ENCODE peak calls at places on chromosomes 13 and 19, in ten cellular contexts. A, E, X, W, N, U, R, M, S and Z are unnamed samples.
A peak's percentile ranks its signal among the peaks of the same experiment; 100 is the strongest.

GRCh38 chr13:25908390-25908789 is 143.4 kb downstream of the SHISA2 start:
- DNase-seq in X (no peak), E (no peak), M (no peak), U (no peak), W (no peak), A (no peak), N (no peak), S (no peak), R (peak; percentile 23), Z (no peak)

GRCh38 chr19:16496613-16496983 is 404 bp downstream of the C19orf44 start:
- DNase-seq in A (peak; percentile 41), N (no peak), U (peak; percentile 38), R (no peak), W (no peak), E (no peak), M (no peak), X (peak; percentile 44), S (no peak), Z (no peak)

GRCh38 chr13:37168922-37169321 is 63.5 kb upstream of the CSNK1A1L start:
- DNase-seq in M (no peak), R (no peak), N (no peak), W (no peak), A (no peak), U (no peak), E (no peak), X (no peak), S (no peak), Z (no peak)

GRCh38 chr19:30381366-30381765 is 9.2 kb downstream of the ZNF536 start:
- DNase-seq in E (no peak), W (no peak), N (no peak), A (no peak), R (no peak), S (no peak), U (no peak), M (no peak), X (no peak), Z (no peak)

GRCh38 chr13:44218501-44219240 is 155.0 kb upstream of the SERP2 start:
- DNase-seq in N (no peak), W (no peak), S (no peak), A (no peak), E (no peak), U (peak; percentile 81), M (no peak), X (no peak), R (no peak), Z (no peak)

GRCh38 chr13:76016799-76017198 is 380.7 kb downstream of the LMO7 start:
- DNase-seq in W (peak; percentile 10), A (no peak), N (no peak), M (peak; percentile 4), S (no peak), U (no peak), E (no peak), X (peak; percentile 23), R (peak; percentile 47), Z (no peak)

GRCh38 chr19:45470147-45471081 is 2.6 kb downstream of the FOSB start:
- DNase-seq in R (peak; percentile 9), S (no peak), X (peak; percentile 67), U (no peak), E (no peak), A (peak; percentile 12), W (peak; percentile 40), N (no peak), M (no peak), Z (peak; percentile 38)

GRCh38 chr13:77492982-77493381 is 42.5 kb upstream of the SCEL start:
- DNase-seq in M (no peak), A (no peak), S (no peak), N (no peak), U (no peak), X (no peak), R (no peak), E (no peak), W (no peak), Z (no peak)

GRCh38 chr13:24243311-24243710 is 66.1 kb upstream of the C1QTNF9 start:
- DNase-seq in N (no peak), U (no peak), M (no peak), S (no peak), E (no peak), R (no peak), W (no peak), A (no peak), X (no peak), Z (no peak)

GRCh38 chr19:1183543-1184172 is 9.6 kb upstream of the SBNO2 start:
- DNase-seq in W (no peak), E (no peak), N (no peak), S (no peak), R (peak; percentile 24), A (no peak), U (no peak), X (peak; percentile 25), M (no peak), Z (no peak)